ENCODE peak calls at places on chromosomes 2 and 18, in seven cellular contexts. One of them, this sample, is unnamed.
A peak's percentile ranks its signal among the peaks of the same experiment; 100 is the strongest.

GRCh38 chr2:96800762-96801463 is 15.2 kb upstream of the CNNM3 start:
- DNase-seq in left ventricle myocardium inferior: peak; percentile 69
- DNase-seq in prostate gland: peak; percentile 83
- DNase-seq in DND-41: peak; percentile 66
- DNase-seq in ovary: peak; percentile 72
- DNase-seq in tibial nerve: peak; percentile 63
- DNase-seq in A549: peak; percentile 72
- DNase-seq in this sample: peak; percentile 32

GRCh38 chr2:40202798-40203400 is 249.0 kb downstream of the SLC8A1 start:
- DNase-seq in tibial nerve: no peak
- DNase-seq in A549: no peak
- DNase-seq in left ventricle myocardium inferior: no peak
- DNase-seq in prostate gland: no peak
- DNase-seq in DND-41: no peak
- DNase-seq in ovary: no peak
- DNase-seq in this sample: no peak

GRCh38 chr2:217940261-217941220 is 62.3 kb downstream of the TNS1 start:
- DNase-seq in left ventricle myocardium inferior: no peak
- DNase-seq in ovary: peak; percentile 17
- DNase-seq in prostate gland: no peak
- DNase-seq in DND-41: no peak
- DNase-seq in A549: no peak
- DNase-seq in tibial nerve: no peak
- DNase-seq in this sample: no peak

GRCh38 chr2:98730851-98731708 is at the start of gene MGAT4A:
- DNase-seq in prostate gland: peak; percentile 58
- DNase-seq in DND-41: peak; percentile 78
- DNase-seq in left ventricle myocardium inferior: peak; percentile 86
- DNase-seq in tibial nerve: peak; percentile 27
- DNase-seq in A549: peak; percentile 63
- DNase-seq in ovary: peak; percentile 70
- DNase-seq in this sample: no peak

GRCh38 chr18:36456622-36457021 is 159.1 kb downstream of the FHOD3 start:
- DNase-seq in DND-41: no peak
- DNase-seq in prostate gland: no peak
- DNase-seq in ovary: no peak
- DNase-seq in A549: no peak
- DNase-seq in left ventricle myocardium inferior: no peak
- DNase-seq in tibial nerve: no peak
- DNase-seq in this sample: no peak

GRCh38 chr2:182300603-182301002 is 126.2 kb downstream of the PDE1A start:
- DNase-seq in tibial nerve: no peak
- DNase-seq in DND-41: no peak
- DNase-seq in ovary: no peak
- DNase-seq in left ventricle myocardium inferior: no peak
- DNase-seq in A549: no peak
- DNase-seq in prostate gland: no peak
- DNase-seq in this sample: no peak

GRCh38 chr2:24508878-24509277 is 17.8 kb downstream of the NCOA1 start:
- DNase-seq in A549: no peak
- DNase-seq in DND-41: no peak
- DNase-seq in tibial nerve: no peak
- DNase-seq in left ventricle myocardium inferior: no peak
- DNase-seq in ovary: no peak
- DNase-seq in prostate gland: no peak
- DNase-seq in this sample: no peak

GRCh38 chr2:47905454-47906260 is 641 bp downstream of the FBXO11 start:
- DNase-seq in DND-41: peak; percentile 72
- DNase-seq in prostate gland: peak; percentile 39
- DNase-seq in tibial nerve: peak; percentile 20
- DNase-seq in A549: no peak
- DNase-seq in left ventricle myocardium inferior: peak; percentile 61
- DNase-seq in ovary: peak; percentile 72
- DNase-seq in this sample: no peak

GRCh38 chr2:148555622-148556294 is 88.8 kb upstream of the EPC2 start:
- DNase-seq in ovary: no peak
- DNase-seq in DND-41: no peak
- DNase-seq in tibial nerve: no peak
- DNase-seq in left ventricle myocardium inferior: no peak
- DNase-seq in prostate gland: no peak
- DNase-seq in A549: no peak
- DNase-seq in this sample: no peak

GRCh38 chr2:136423516-136423996 is 305.6 kb upstream of the CXCR4 start:
- DNase-seq in tibial nerve: peak; percentile 48
- DNase-seq in ovary: peak; percentile 43
- DNase-seq in left ventricle myocardium inferior: peak; percentile 63
- DNase-seq in prostate gland: peak; percentile 49
- DNase-seq in DND-41: peak; percentile 75
- DNase-seq in A549: peak; percentile 43
- DNase-seq in this sample: no peak

DNA sequence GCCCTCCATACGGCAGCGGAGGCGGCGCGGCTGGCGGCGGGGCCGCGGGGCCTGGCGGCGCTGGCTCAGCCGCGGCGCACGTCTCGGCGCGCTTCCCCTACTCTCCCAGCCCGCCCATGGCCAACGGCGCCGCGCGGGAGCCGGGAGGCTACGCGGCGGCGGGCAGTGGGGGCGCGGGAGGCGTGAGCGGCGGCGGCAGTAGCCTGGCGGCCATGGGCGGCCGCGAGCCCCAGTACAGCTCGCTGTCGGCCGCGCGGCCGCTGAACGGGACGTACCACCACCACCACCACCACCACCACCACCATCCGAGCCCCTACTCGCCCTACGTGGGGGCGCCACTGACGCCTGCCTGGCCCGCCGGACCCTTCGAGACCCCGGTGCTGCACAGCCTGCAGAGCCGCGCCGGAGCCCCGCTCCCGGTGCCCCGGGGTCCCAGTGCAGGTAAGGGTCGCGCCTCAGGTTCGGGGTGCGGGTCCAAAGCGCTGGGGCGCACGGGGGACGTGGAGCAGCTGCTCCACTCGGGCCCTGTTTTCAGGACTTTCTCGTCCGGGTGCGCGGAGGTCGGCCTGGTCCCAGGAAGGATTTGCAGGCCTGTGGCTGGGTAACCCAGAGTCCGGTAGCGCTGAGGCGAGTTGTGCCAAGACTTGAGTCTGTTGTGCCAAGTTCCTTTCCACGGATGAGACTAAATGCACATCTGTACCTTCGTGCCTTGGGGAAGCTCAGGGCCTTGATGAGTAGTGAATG is 2.6 kb downstream of the GATA6 start:
- DNase-seq in prostate gland: no peak
- DNase-seq in A549: no peak
- DNase-seq in ovary: peak; percentile 46
- DNase-seq in left ventricle myocardium inferior: no peak
- DNase-seq in DND-41: no peak
- DNase-seq in tibial nerve: no peak
- DNase-seq in this sample: no peak
- H3K4me3 ChIP-seq in prostate gland: peak overlapping the region; percentile 54
- H3K4me3 ChIP-seq in A549: no peak overlapping the region
- H3K4me3 ChIP-seq in ovary: peak overlapping the region; percentile 98
- H3K4me3 ChIP-seq in left ventricle myocardium inferior: peak overlapping the region; percentile 99
- H3K4me3 ChIP-seq in DND-41: no peak overlapping the region
- H3K4me3 ChIP-seq in tibial nerve: no peak overlapping the region
- H3K4me3 ChIP-seq in this sample: no peak overlapping the region

GRCh38 chr18:1078301-1078700 is 173.6 kb downstream of the ADCYAP1 start:
- DNase-seq in A549: no peak
- DNase-seq in left ventricle myocardium inferior: no peak
- DNase-seq in tibial nerve: no peak
- DNase-seq in DND-41: no peak
- DNase-seq in ovary: no peak
- DNase-seq in prostate gland: no peak
- DNase-seq in this sample: no peak
- TF ChIP-seq CTCF in A549: no peak
- TF ChIP-seq CTCF in left ventricle myocardium inferior: no peak
- TF ChIP-seq CTCF in tibial nerve: no peak
- TF ChIP-seq CTCF in DND-41: no peak
- TF ChIP-seq CTCF in ovary: no peak
- TF ChIP-seq CTCF in prostate gland: no peak
- TF ChIP-seq CTCF in this sample: peak; percentile 20

GRCh38 chr2:42795275-42795674 is 2.9 kb upstream of the HAAO start:
- DNase-seq in DND-41: no peak
- DNase-seq in ovary: no peak
- DNase-seq in tibial nerve: no peak
- DNase-seq in A549: no peak
- DNase-seq in prostate gland: no peak
- DNase-seq in left ventricle myocardium inferior: no peak
- DNase-seq in this sample: no peak

GRCh38 chr2:42792087-42792582 is 248 bp downstream of the HAAO start:
- DNase-seq in left ventricle myocardium inferior: no peak
- DNase-seq in tibial nerve: no peak
- DNase-seq in prostate gland: peak; percentile 21
- DNase-seq in DND-41: no peak
- DNase-seq in ovary: no peak
- DNase-seq in A549: no peak
- DNase-seq in this sample: no peak

GRCh38 chr2:42792583-42793313 is at the start of gene HAAO:
- DNase-seq in ovary: peak; percentile 77
- DNase-seq in prostate gland: no peak
- DNase-seq in DND-41: no peak
- DNase-seq in left ventricle myocardium inferior: peak; percentile 68
- DNase-seq in A549: no peak
- DNase-seq in tibial nerve: no peak
- DNase-seq in this sample: no peak

GRCh38 chr2:42794271-42795046 is 2.1 kb upstream of the HAAO start:
- DNase-seq in prostate gland: no peak
- DNase-seq in left ventricle myocardium inferior: no peak
- DNase-seq in DND-41: no peak
- DNase-seq in ovary: no peak
- DNase-seq in A549: peak; percentile 63
- DNase-seq in tibial nerve: no peak
- DNase-seq in this sample: no peak

DNA sequence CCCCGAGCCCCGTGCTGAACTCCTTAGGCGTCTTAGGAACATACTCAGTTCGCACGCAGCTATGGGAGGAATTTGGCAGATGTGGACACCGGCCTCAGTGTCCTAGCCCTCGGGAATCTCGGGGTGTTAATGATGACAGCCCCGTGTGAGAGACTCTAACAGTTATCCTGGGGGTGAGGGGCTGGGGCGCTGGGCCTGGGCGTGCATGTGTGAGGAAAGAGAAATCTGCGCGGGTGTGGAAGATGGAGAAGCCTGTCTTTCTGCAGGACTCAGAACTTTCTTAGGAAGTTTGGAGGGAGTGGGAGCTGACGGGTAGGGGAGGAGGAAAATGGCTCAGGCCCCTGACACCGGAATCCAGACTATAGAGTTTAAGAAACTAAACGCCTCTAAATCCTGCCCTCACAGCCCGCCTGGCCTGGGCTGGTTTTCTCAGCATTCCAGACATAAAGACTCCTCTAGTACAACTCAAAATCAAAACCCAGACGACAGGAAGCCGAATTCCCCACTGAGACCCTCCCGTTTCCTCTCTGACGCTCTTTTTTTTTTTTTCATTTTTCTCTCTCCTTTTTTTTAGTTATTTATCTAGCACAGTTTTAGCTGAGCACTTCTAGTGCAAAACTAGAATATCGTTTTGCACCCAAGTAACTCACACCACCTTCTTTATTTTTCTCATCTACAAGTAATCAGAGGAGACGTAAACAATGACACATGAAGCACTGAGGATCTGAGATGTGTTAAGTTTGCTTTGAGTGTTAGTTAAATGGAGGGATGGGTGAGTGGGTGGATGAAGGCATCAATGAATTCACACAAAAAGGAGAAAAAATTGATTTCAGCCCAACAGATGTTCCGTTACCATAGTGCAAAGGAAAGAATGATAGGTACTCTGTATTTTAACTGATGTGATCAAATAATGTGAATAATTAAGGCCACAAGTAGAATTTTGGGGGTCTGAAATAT is 1.2 kb upstream of the HAAO start:
- DNase-seq in ovary: peak; percentile 56
- DNase-seq in left ventricle myocardium inferior: peak; percentile 28
- DNase-seq in DND-41: no peak
- DNase-seq in tibial nerve: peak; percentile 41
- DNase-seq in A549: no peak
- DNase-seq in prostate gland: peak; percentile 22
- DNase-seq in this sample: no peak
- H3K4me3 ChIP-seq in ovary: peak overlapping the region; percentile 83
- H3K4me3 ChIP-seq in left ventricle myocardium inferior: peak overlapping the region; percentile 74
- H3K4me3 ChIP-seq in DND-41: no peak overlapping the region
- H3K4me3 ChIP-seq in tibial nerve: peak overlapping the region; percentile 61
- H3K4me3 ChIP-seq in A549: no peak overlapping the region
- H3K4me3 ChIP-seq in prostate gland: peak overlapping the region; percentile 58
- H3K4me3 ChIP-seq in this sample: no peak overlapping the region

GRCh38 chr2:240857039-240858008 is 11.3 kb upstream of the AGXT start:
- DNase-seq in DND-41: no peak
- DNase-seq in left ventricle myocardium inferior: no peak
- DNase-seq in tibial nerve: no peak
- DNase-seq in prostate gland: no peak
- DNase-seq in ovary: no peak
- DNase-seq in A549: no peak
- DNase-seq in this sample: no peak
- TF ChIP-seq CTCF in DND-41: no peak
- TF ChIP-seq CTCF in left ventricle myocardium inferior: no peak
- TF ChIP-seq CTCF in tibial nerve: no peak
- TF ChIP-seq CTCF in prostate gland: no peak
- TF ChIP-seq CTCF in ovary: no peak
- TF ChIP-seq CTCF in A549: no peak
- TF ChIP-seq CTCF in this sample: no peak

DNA sequence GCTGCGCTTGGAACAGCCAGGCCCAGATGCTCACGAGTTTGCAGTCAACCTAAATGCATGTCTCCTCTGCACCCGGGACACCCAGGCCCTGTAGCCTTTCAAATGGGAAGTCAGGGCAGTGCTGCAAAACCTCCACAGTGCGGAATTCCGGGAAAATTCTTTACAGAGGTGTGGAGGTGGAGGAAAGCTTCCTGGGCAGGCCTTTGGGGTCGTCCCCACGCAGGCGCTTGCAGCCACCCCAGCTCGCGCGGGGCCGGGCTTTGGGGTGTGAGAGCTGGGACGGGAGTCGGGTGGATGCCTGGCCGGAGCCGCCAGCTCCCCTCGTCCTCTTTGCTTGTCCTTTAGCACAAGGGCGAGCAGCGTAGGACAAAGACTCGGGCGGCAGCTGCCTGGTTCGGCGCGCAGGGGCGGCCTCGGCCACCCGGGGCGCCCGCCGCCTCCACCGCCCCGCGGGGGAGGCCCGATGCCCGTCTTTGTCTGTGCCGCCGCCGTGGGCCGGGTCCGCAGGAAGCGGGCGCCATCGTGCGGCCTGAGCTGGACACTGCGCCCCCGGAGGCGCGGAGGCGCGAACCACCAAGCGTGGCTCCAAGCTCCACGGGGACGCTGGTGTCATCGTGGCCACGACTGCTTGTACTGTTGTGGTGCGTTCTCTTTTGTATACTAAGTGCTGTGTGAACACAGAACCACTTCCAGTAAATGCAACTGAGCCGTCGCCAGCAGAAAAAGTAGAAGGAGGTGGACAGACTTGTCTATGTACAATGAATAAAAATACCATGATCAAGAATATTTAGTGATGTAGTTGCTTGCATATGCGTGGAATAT is 28.2 kb upstream of the BCL11A start:
- DNase-seq in prostate gland: peak; percentile 63
- DNase-seq in DND-41: peak; percentile 70
- DNase-seq in A549: peak; percentile 76
- DNase-seq in ovary: peak; percentile 55
- DNase-seq in tibial nerve: peak; percentile 29
- DNase-seq in left ventricle myocardium inferior: peak; percentile 66
- DNase-seq in this sample: no peak
- H3K4me3 ChIP-seq in prostate gland: peak overlapping the region; percentile 30
- H3K4me3 ChIP-seq in DND-41: no peak overlapping the region
- H3K4me3 ChIP-seq in A549: peak overlapping the region; percentile 35
- H3K4me3 ChIP-seq in ovary: no peak overlapping the region
- H3K4me3 ChIP-seq in tibial nerve: peak overlapping the region; percentile 26
- H3K4me3 ChIP-seq in left ventricle myocardium inferior: peak overlapping the region; percentile 62
- H3K4me3 ChIP-seq in this sample: peak overlapping the region; percentile 18

This sample was measured in LNCaP clone FGC.